ENCODE peak calls at places on chromosomes 4 and X, in five cellular contexts. H is HepG2, U is H1, E is K562, P is GM12878. D is an unnamed sample. For H3K4me1, the result is how much of the 10 kb centered on the place peaks cover.

GRCh38 chr4:6188687-6189305 is 11.6 kb downstream of the JAKMIP1 start:
- DNase-seq in U (no peak), P (no peak), H (no peak), E (no peak), D (no peak)

GRCh38 chr4:54499308-54500074 is 158.3 kb upstream of the KIT start:
- DNase-seq in U (no peak), H (no peak), E (peak), P (no peak), D (no peak)

GRCh38 chr4:139503622-139504166 is 49.8 kb downstream of the RAB33B start:
- DNase-seq in E (no peak), H (no peak), P (no peak), U (no peak), D (no peak)

GRCh38 chr4:37891221-37892159 is 606 bp downstream of the TBC1D1 start:
- DNase-seq in E (no peak), P (peak), H (no peak), U (peak), D (no peak)

GRCh38 chr4:102388636-102389035 is 43.4 kb upstream of the SLC39A8 start:
- DNase-seq in P (no peak), H (no peak), E (no peak), U (no peak), D (no peak)

GRCh38 chrX:15269618-15270521 is at the start of gene ASB9:
- DNase-seq in E (peak), P (no peak), H (peak), U (peak), D (peak)

GRCh38 chrX:119015407-119016242 is 41.2 kb downstream of the LONRF3 start:
- DNase-seq in U (no peak), P (peak), E (peak), H (no peak), D (peak)

GRCh38 chrX:129793604-129794191 is 13.9 kb downstream of the SASH3 start:
- DNase-seq in P (no peak), E (no peak), H (no peak), U (no peak), D (no peak)

GRCh38 chr4:153873741-153874140 is 84.9 kb upstream of the SFRP2 start:
- DNase-seq in E (no peak), U (no peak), H (no peak), P (no peak), D (no peak)

GRCh38 chr4:166165829-166166420 is 292.9 kb downstream of the TLL1 start:
- DNase-seq in U (no peak), E (peak), H (peak), P (peak), D (peak)

GRCh38 chr4:120299631-120300030 is 233.0 kb upstream of the MAD2L1 start:
- DNase-seq in U (no peak), H (no peak), P (no peak), E (no peak), D (no peak)

GRCh38 chrX:57367649-57368048 is 81.1 kb downstream of the FAAH2 start:
- DNase-seq in E (no peak), P (no peak), U (no peak), H (peak), D (no peak)

GRCh38 chr4:8255698-8256441 is 13.7 kb upstream of the HTRA3 start:
- DNase-seq in H (no peak), U (no peak), P (no peak), E (no peak), D (no peak)
- TF ChIP-seq SP1 in H (no peak), U (no peak), P (no peak), E (no peak), D (no peak)

DNA sequence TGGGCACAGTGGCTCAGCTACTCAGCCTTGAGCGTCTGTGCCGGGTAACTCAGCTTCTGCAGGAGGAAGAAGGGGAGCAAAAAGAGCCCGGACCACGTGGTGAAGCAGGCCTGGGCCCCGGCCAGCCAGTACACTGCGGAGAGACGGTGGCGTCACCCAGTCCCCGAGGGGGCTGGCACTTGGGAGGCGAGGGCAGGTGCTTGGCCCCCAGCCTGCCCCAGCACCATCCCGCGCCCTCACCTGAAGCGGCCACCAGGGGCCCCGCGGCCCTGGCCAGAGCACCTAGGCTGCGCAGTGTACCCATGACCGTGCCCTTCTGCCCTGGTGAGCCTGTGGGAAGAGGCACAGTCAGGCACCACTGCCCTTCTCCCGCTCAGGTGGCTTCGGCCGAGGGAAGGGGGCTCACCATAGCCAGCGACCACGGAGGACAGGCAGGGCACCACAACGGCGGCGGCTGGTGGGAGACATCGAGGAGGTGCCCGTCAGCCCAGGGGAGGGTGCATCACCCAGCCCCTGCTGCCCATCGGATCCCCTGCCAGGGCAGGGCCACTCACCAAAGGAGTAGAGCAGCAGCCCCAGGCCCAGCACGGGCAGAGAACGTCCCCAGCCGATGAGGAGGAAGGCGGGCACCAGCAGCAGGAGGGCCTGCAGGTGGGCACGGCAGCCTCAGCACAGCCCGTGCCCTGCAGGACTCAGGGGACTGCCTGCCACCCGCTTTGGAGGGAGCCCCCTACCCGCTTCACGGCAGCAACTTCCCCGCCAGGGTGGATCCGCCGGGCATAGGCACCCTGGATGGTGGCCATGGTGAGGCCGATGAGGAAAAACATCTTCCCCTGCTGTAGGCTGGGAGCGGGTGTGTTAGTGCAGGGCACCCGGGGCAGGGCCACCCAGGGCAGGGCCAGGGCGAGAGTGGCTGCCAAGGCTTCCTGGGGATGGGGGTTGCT is 32.1 kb downstream of the NOP14 start:
- DNase-seq in H (no peak), P (no peak), U (peak), E (no peak), D (no peak)
- H3K4me1 ChIP-seq in H (under half), P (under half), U (under half), E (half or more), D (under half)

DNA sequence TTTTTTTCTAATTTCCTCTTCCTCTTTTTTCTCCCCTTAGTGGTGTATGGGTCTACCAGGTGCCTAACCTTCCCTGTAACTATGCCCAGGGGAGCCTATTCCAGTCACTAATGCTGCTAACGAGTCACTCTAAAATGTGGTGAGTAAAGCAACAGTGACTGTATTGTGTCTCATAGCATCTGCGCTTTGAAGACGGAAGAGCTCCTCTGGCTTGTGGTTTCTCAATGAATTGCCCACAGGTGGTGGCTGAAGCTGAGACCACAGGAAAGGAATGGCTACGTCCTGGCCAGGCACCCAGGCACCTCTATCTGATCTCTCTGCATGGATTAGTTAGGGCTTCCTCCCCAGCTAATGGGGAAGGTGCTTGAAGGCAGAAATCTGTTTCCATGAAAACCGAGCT is 763.5 kb upstream of the FRG1 start:
- DNase-seq in U (no peak), H (no peak), P (no peak), E (no peak), D (peak)
- TF ChIP-seq SP1 in U (no peak), H (no peak), P (no peak), E (no peak), D (peak)

DNA sequence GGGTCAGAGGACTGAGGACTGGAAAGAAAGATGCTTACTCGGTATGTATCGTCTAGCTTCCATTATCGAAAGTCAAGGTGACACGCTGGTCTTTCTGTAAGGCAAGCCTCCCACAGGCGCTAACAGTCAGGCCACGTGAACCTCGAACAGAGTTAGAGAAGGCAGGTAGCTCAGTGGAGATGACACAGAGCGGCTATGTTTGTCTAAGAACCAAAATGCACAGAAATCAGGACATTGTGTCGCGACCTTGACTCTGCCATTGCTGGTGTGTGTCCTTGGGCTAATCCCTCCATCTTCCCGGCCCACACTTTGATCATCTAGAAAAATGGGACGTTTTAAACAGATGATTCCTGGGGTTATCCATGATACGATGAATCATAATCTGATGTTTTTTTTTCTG is 40.3 kb downstream of the IRF2 start:
- DNase-seq in U (no peak), H (peak), P (no peak), E (no peak), D (no peak)
- H3K4me1 ChIP-seq in U (under half), H (under half), P (under half), E (under half), D (under half)

DNA sequence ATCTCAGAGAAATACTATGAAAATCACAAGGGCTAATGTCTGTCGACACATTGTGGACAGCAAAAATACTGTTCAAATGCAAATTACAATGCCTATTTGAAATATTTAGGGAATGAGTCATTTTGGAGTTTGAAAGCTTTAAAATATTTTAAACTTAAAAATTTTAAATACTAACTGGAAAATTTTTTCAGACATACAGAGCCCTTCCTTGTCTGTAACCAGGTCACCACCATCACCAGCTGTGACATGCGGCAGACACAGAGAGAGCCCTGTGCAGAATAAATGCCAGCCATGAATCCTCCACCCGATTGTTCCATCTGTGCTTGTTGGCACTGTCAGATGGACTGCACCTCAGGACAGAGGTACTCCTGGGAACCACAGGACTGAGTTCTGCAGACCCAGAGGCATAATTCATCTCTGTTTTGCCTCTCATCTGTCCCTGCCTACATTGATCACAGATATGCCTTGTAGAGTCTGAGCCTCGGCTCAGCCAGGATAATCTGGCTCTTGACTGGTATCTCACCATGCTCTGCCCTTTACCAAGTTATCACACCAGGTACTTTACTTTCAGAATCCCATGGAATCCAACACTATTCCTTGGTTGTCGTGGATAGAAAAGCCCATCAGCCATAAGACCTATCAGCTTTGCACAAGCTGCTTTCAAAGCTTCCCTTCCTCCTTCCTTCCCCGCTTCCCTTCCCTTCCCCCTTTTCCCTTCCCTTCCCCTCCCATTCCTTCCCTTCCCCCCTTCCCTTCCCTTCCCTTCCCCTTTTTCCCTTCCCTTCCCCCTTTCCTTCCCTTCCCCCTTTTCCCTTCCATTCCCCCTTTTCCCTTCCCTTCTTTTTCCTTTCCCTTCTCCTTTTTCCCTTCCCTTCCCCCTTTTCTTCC is 67.2 kb downstream of the TBC1D9 start:
- DNase-seq in P (no peak), U (no peak), E (no peak), H (no peak), D (no peak)
- TF ChIP-seq SP1 in P (no peak), U (no peak), E (no peak), H (no peak), D (no peak)

GRCh38 chr4:2805712-2806391 is 13.0 kb downstream of the SH3BP2 start:
- DNase-seq in H (no peak), P (no peak), E (no peak), U (no peak), D (no peak)
- H3K4me1 ChIP-seq in H (under half), P (under half), E (half or more), U (under half), D (under half)

DNA sequence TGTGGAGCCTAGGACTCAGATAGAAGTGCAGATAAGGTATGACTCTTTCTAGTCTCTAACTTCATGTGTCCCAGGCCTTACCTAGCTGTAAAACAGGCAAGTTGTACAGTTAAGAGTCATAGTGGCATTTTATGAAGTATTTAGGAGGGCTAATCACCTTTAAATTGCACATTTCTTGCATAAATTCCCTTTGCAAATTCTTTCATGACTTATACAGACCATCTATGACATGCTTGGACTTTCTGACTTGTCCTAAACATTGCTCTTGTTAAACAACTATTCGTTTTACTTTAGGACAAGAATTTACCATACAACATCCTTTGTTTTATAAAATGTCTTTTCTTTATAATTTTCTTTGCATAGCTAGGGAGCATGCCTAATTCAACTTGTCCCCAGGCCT is 7.8 kb upstream of the RRAGB start:
- DNase-seq in E (no peak), P (no peak), H (no peak), U (no peak), D (no peak)
- TF ChIP-seq SP1 in E (no peak), P (no peak), H (no peak), U (no peak), D (no peak)

DNA sequence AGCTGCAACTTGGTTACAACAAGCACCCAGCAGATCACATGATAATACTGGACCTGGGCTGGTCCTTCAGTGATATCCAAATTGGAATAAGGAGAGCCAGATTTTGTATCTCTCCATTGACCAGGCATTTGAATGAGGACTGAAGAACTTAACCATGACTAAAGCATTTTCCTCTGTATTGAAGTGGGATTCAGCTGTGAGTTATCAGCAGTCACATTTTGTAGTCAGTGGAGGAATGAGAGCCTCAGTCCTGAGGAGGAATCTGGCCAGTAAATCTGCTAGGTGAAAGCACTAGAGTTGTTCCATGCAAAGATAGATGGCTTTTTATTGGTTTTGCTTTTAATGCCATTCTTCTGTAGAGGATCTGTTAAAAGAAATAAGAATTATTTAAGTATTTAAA is 1506.0 kb downstream of the PCDH7 start:
- DNase-seq in U (no peak), P (no peak), H (no peak), E (no peak), D (peak)
- H3K4me1 ChIP-seq in U (under half), P (under half), H (under half), E (under half), D (under half)

DNA sequence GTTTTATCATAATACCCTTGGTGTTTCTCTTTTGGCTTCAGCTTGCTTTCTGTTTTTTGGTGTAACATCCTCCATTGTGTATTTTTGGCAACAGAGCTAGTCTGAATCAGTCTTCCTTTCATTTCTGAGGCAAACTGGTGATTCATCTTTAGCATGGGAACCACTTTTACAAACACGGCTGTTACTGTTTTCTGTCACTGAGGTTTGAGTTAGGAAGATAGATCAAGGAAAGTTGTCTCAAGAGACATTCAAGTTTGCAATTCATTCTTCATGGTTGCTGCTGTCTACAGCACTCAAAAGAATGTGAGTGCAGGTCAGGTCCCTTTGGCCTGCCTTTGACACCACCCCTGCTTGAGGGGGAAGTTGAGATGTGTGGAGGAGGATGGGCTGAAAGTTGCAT is 36.3 kb downstream of the IL21 start:
- DNase-seq in E (no peak), P (no peak), H (no peak), U (no peak), D (no peak)
- TF ChIP-seq SP1 in E (no peak), P (no peak), H (no peak), U (no peak), D (no peak)

GRCh38 chr4:1204828-1205591 is 32.6 kb upstream of the SPON2 start:
- DNase-seq in U (peak), E (no peak), P (no peak), H (peak), D (no peak)
- H3K4me1 ChIP-seq in U (under half), E (half or more), P (under half), H (under half), D (under half)

D was measured in HCT116.